ENCODE peak calls at places on chromosomes 5 and 9, in ten cellular contexts. One of them, this sample, is unnamed.

GRCh38 chr5:113122053-113122452 is 145.5 kb downstream of the DCP2 start:
- DNase-seq in Peyer's patch: no peak
- DNase-seq in A549: no peak
- DNase-seq in small intestine: no peak
- DNase-seq in ovary: no peak
- DNase-seq in PC-3: peak; percentile 90
- DNase-seq in heart right ventricle: no peak
- DNase-seq in effector memory CD4-positive, alpha-beta T cell: no peak
- DNase-seq in spleen: no peak
- DNase-seq in dorsolateral prefrontal cortex: no peak
- DNase-seq in this sample: no peak

GRCh38 chr9:121725008-121725795 is 73.8 kb downstream of the DAB2IP start:
- DNase-seq in Peyer's patch: peak; percentile 32
- DNase-seq in A549: no peak
- DNase-seq in small intestine: no peak
- DNase-seq in ovary: peak; percentile 98
- DNase-seq in PC-3: no peak
- DNase-seq in heart right ventricle: peak; percentile 99
- DNase-seq in effector memory CD4-positive, alpha-beta T cell: no peak
- DNase-seq in spleen: no peak
- DNase-seq in dorsolateral prefrontal cortex: peak; percentile 86
- DNase-seq in this sample: peak; percentile 98

GRCh38 chr9:92035146-92035545 is 80.1 kb downstream of the SPTLC1 start:
- DNase-seq in Peyer's patch: no peak
- DNase-seq in A549: no peak
- DNase-seq in small intestine: no peak
- DNase-seq in ovary: no peak
- DNase-seq in PC-3: no peak
- DNase-seq in heart right ventricle: no peak
- DNase-seq in effector memory CD4-positive, alpha-beta T cell: no peak
- DNase-seq in spleen: no peak
- DNase-seq in dorsolateral prefrontal cortex: no peak
- DNase-seq in this sample: no peak

GRCh38 chr9:126375386-126375785 is 48.8 kb downstream of the MVB12B start:
- DNase-seq in Peyer's patch: no peak
- DNase-seq in A549: no peak
- DNase-seq in small intestine: no peak
- DNase-seq in ovary: no peak
- DNase-seq in PC-3: peak; percentile 46
- DNase-seq in heart right ventricle: no peak
- DNase-seq in effector memory CD4-positive, alpha-beta T cell: no peak
- DNase-seq in spleen: no peak
- DNase-seq in dorsolateral prefrontal cortex: no peak
- DNase-seq in this sample: no peak

GRCh38 chr5:135578685-135579341 is at the start of gene CXCL14:
- DNase-seq in Peyer's patch: no peak
- DNase-seq in A549: no peak
- DNase-seq in small intestine: peak; percentile 24
- DNase-seq in ovary: no peak
- DNase-seq in PC-3: no peak
- DNase-seq in heart right ventricle: no peak
- DNase-seq in effector memory CD4-positive, alpha-beta T cell: no peak
- DNase-seq in spleen: peak; percentile 69
- DNase-seq in dorsolateral prefrontal cortex: peak; percentile 49
- DNase-seq in this sample: no peak

GRCh38 chr9:79176298-79176697 is 395.5 kb upstream of the TLE4 start:
- DNase-seq in Peyer's patch: no peak
- DNase-seq in A549: no peak
- DNase-seq in small intestine: no peak
- DNase-seq in ovary: no peak
- DNase-seq in PC-3: no peak
- DNase-seq in heart right ventricle: no peak
- DNase-seq in effector memory CD4-positive, alpha-beta T cell: no peak
- DNase-seq in spleen: no peak
- DNase-seq in dorsolateral prefrontal cortex: no peak
- DNase-seq in this sample: no peak

GRCh38 chr9:89821081-89821480 is 216.3 kb downstream of the GADD45G start:
- DNase-seq in Peyer's patch: no peak
- DNase-seq in A549: no peak
- DNase-seq in small intestine: no peak
- DNase-seq in ovary: no peak
- DNase-seq in PC-3: no peak
- DNase-seq in heart right ventricle: no peak
- DNase-seq in effector memory CD4-positive, alpha-beta T cell: no peak
- DNase-seq in spleen: peak; percentile 7
- DNase-seq in dorsolateral prefrontal cortex: no peak
- DNase-seq in this sample: peak; percentile 46

GRCh38 chr5:62577488-62577887 is 1.1 kb upstream of the LRRC70 start:
- DNase-seq in Peyer's patch: no peak
- DNase-seq in A549: no peak
- DNase-seq in small intestine: no peak
- DNase-seq in ovary: no peak
- DNase-seq in PC-3: no peak
- DNase-seq in heart right ventricle: no peak
- DNase-seq in effector memory CD4-positive, alpha-beta T cell: no peak
- DNase-seq in spleen: no peak
- DNase-seq in dorsolateral prefrontal cortex: no peak
- DNase-seq in this sample: no peak

DNA sequence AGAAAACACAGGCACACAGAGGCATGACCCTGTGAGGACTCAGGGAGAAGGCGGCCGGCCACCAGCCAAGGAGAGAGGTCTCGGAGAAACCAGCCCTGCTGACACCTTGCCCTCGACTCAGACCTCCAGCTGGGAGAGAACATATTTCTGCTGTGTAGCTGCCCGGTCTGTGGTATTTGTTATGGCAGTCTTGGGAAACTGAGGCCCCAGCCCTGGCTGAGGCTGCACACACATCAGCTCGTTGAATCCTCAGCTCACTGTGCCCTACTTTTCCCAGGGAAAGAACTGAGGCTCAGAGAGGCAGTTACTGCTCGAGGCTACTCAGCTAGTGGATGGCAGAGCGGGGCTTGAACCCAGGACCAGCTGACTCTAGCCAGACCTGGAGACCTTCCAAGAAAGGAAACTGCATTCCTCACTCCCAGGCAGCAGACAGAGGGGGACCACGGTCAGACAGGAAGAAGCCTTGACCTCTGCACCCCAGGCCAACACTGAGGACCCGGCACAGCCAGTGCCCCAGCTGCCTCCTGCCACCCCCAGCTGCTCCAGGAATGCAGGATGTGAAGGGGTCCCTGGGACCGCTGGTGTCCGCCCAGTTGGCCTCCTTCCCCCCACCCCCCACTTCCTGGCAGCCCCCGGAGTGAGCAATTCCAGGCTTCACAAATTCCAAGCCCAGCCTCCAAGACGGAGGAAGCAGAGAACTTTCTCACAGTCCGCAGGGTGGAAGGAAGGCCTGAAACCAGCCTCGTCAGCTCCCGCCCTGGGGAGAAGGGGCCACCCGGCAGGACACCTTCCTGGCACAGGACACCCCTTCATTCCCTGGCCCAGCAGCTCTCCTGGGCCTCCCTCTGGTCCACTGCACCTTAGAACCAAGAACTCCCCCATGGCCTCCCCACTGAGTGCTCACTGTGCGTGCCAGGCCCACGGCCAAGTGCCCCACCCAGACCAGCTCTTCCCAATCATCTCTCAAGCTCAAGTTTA is 69.9 kb downstream of the LRSAM1 start:
- DNase-seq in Peyer's patch: no peak
- DNase-seq in A549: no peak
- DNase-seq in small intestine: no peak
- DNase-seq in ovary: peak; percentile 80
- DNase-seq in PC-3: peak; percentile 33
- DNase-seq in heart right ventricle: peak; percentile 66
- DNase-seq in effector memory CD4-positive, alpha-beta T cell: no peak
- DNase-seq in spleen: no peak
- DNase-seq in dorsolateral prefrontal cortex: no peak
- DNase-seq in this sample: peak; percentile 74
- H3K27ac ChIP-seq in Peyer's patch: peak overlapping the region; percentile 47
- H3K27ac ChIP-seq in A549: peak overlapping the region; percentile 78
- H3K27ac ChIP-seq in small intestine: peak overlapping the region; percentile 80
- H3K27ac ChIP-seq in ovary: peak overlapping the region; percentile 79
- H3K27ac ChIP-seq in PC-3: peak overlapping the region; percentile 89
- H3K27ac ChIP-seq in heart right ventricle: peak overlapping the region; percentile 89
- H3K27ac ChIP-seq in effector memory CD4-positive, alpha-beta T cell: no peak overlapping the region
- H3K27ac ChIP-seq in spleen: peak overlapping the region; percentile 64
- H3K27ac ChIP-seq in dorsolateral prefrontal cortex: peak overlapping the region; percentile 71
- H3K27ac ChIP-seq in this sample: peak overlapping the region; percentile 92

DNA sequence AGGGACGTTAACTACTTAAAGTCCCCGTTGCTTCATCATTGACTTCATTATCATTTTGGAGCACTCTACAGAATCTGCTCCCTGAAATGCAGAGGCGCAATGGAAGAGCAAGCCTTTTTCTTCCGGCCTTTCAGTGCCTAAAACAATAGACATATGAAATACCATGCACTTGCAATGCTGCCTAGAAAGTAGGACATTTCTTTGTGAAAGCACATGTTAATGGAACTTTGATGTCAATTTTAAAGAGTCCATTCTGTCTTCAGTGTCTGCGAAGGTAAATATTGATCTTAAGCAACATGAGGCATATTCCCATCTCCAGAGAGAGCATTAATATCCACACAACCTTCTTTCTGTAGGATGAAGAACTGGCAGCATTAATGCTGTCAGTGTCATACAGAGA is 36.4 kb downstream of the ITGA2 start:
- DNase-seq in Peyer's patch: no peak
- DNase-seq in A549: no peak
- DNase-seq in small intestine: no peak
- DNase-seq in ovary: no peak
- DNase-seq in PC-3: no peak
- DNase-seq in heart right ventricle: no peak
- DNase-seq in effector memory CD4-positive, alpha-beta T cell: no peak
- DNase-seq in spleen: no peak
- DNase-seq in dorsolateral prefrontal cortex: no peak
- DNase-seq in this sample: no peak
- H3K27ac ChIP-seq in Peyer's patch: no peak overlapping the region
- H3K27ac ChIP-seq in A549: no peak overlapping the region
- H3K27ac ChIP-seq in small intestine: no peak overlapping the region
- H3K27ac ChIP-seq in ovary: no peak overlapping the region
- H3K27ac ChIP-seq in PC-3: no peak overlapping the region
- H3K27ac ChIP-seq in heart right ventricle: no peak overlapping the region
- H3K27ac ChIP-seq in effector memory CD4-positive, alpha-beta T cell: no peak overlapping the region
- H3K27ac ChIP-seq in spleen: no peak overlapping the region
- H3K27ac ChIP-seq in dorsolateral prefrontal cortex: peak overlapping the region; percentile 36
- H3K27ac ChIP-seq in this sample: no peak overlapping the region

GRCh38 chr5:137761020-137761516 is 6.9 kb upstream of the HNRNPA0 start:
- DNase-seq in Peyer's patch: no peak
- DNase-seq in A549: peak; percentile 73
- DNase-seq in small intestine: no peak
- DNase-seq in ovary: no peak
- DNase-seq in PC-3: peak; percentile 56
- DNase-seq in heart right ventricle: no peak
- DNase-seq in effector memory CD4-positive, alpha-beta T cell: no peak
- DNase-seq in spleen: no peak
- DNase-seq in dorsolateral prefrontal cortex: no peak
- DNase-seq in this sample: no peak

GRCh38 chr5:137758121-137758520 is 4.0 kb upstream of the HNRNPA0 start:
- DNase-seq in Peyer's patch: no peak
- DNase-seq in A549: no peak
- DNase-seq in small intestine: no peak
- DNase-seq in ovary: no peak
- DNase-seq in PC-3: no peak
- DNase-seq in heart right ventricle: no peak
- DNase-seq in effector memory CD4-positive, alpha-beta T cell: no peak
- DNase-seq in spleen: no peak
- DNase-seq in dorsolateral prefrontal cortex: no peak
- DNase-seq in this sample: no peak

GRCh38 chr5:137760294-137761019 is 6.3 kb upstream of the HNRNPA0 start:
- DNase-seq in Peyer's patch: no peak
- DNase-seq in A549: no peak
- DNase-seq in small intestine: no peak
- DNase-seq in ovary: no peak
- DNase-seq in PC-3: peak; percentile 5
- DNase-seq in heart right ventricle: no peak
- DNase-seq in effector memory CD4-positive, alpha-beta T cell: no peak
- DNase-seq in spleen: no peak
- DNase-seq in dorsolateral prefrontal cortex: no peak
- DNase-seq in this sample: no peak

GRCh38 chr5:137757634-137758033 is 3.5 kb upstream of the HNRNPA0 start:
- DNase-seq in Peyer's patch: no peak
- DNase-seq in A549: no peak
- DNase-seq in small intestine: no peak
- DNase-seq in ovary: no peak
- DNase-seq in PC-3: no peak
- DNase-seq in heart right ventricle: no peak
- DNase-seq in effector memory CD4-positive, alpha-beta T cell: no peak
- DNase-seq in spleen: no peak
- DNase-seq in dorsolateral prefrontal cortex: no peak
- DNase-seq in this sample: no peak

GRCh38 chr5:137758719-137759312 is 4.7 kb upstream of the HNRNPA0 start:
- DNase-seq in Peyer's patch: no peak
- DNase-seq in A549: peak; percentile 53
- DNase-seq in small intestine: no peak
- DNase-seq in ovary: no peak
- DNase-seq in PC-3: peak; percentile 28
- DNase-seq in heart right ventricle: no peak
- DNase-seq in effector memory CD4-positive, alpha-beta T cell: no peak
- DNase-seq in spleen: no peak
- DNase-seq in dorsolateral prefrontal cortex: no peak
- DNase-seq in this sample: no peak
- H3K27ac ChIP-seq in Peyer's patch: no peak overlapping the region
- H3K27ac ChIP-seq in A549: no peak overlapping the region
- H3K27ac ChIP-seq in small intestine: no peak overlapping the region
- H3K27ac ChIP-seq in ovary: no peak overlapping the region
- H3K27ac ChIP-seq in PC-3: no peak overlapping the region
- H3K27ac ChIP-seq in heart right ventricle: no peak overlapping the region
- H3K27ac ChIP-seq in effector memory CD4-positive, alpha-beta T cell: no peak overlapping the region
- H3K27ac ChIP-seq in spleen: no peak overlapping the region
- H3K27ac ChIP-seq in dorsolateral prefrontal cortex: no peak overlapping the region
- H3K27ac ChIP-seq in this sample: no peak overlapping the region

DNA sequence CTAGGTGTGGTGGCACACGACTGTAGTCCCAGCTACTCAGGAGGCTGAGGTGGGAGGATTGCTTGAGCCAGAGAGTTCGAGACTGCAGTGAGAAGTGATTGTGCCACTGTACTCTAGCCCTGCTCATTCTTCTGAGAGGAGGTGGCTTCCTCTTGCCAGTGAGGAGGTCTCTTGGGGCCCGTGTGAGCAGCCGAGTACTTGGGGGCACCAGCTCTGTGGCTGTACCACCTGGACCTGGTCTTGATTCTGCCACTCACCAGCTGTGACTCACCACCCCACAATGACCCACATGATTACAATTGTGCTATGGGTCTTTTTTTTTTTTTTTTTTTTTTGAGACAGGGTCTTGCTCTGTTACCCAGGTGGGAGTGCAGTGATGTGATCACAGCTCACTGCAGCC is 18.0 kb upstream of the CRB2 start:
- DNase-seq in Peyer's patch: peak; percentile 78
- DNase-seq in A549: no peak
- DNase-seq in small intestine: no peak
- DNase-seq in ovary: no peak
- DNase-seq in PC-3: no peak
- DNase-seq in heart right ventricle: no peak
- DNase-seq in effector memory CD4-positive, alpha-beta T cell: no peak
- DNase-seq in spleen: peak; percentile 85
- DNase-seq in dorsolateral prefrontal cortex: no peak
- DNase-seq in this sample: no peak
- H3K27ac ChIP-seq in Peyer's patch: peak overlapping the region; percentile 91
- H3K27ac ChIP-seq in A549: no peak overlapping the region
- H3K27ac ChIP-seq in small intestine: no peak overlapping the region
- H3K27ac ChIP-seq in ovary: no peak overlapping the region
- H3K27ac ChIP-seq in PC-3: no peak overlapping the region
- H3K27ac ChIP-seq in heart right ventricle: no peak overlapping the region
- H3K27ac ChIP-seq in effector memory CD4-positive, alpha-beta T cell: no peak overlapping the region
- H3K27ac ChIP-seq in spleen: no peak overlapping the region
- H3K27ac ChIP-seq in dorsolateral prefrontal cortex: peak overlapping the region; percentile 29
- H3K27ac ChIP-seq in this sample: no peak overlapping the region

GRCh38 chr5:150540042-150540441 is 32.1 kb downstream of the NDST1 start:
- DNase-seq in Peyer's patch: no peak
- DNase-seq in A549: no peak
- DNase-seq in small intestine: no peak
- DNase-seq in ovary: no peak
- DNase-seq in PC-3: no peak
- DNase-seq in heart right ventricle: no peak
- DNase-seq in effector memory CD4-positive, alpha-beta T cell: no peak
- DNase-seq in spleen: peak; percentile 61
- DNase-seq in dorsolateral prefrontal cortex: no peak
- DNase-seq in this sample: no peak
- H3K27ac ChIP-seq in Peyer's patch: no peak overlapping the region
- H3K27ac ChIP-seq in A549: no peak overlapping the region
- H3K27ac ChIP-seq in small intestine: peak overlapping the region; percentile 94
- H3K27ac ChIP-seq in ovary: no peak overlapping the region
- H3K27ac ChIP-seq in PC-3: no peak overlapping the region
- H3K27ac ChIP-seq in heart right ventricle: peak overlapping the region; percentile 35
- H3K27ac ChIP-seq in effector memory CD4-positive, alpha-beta T cell: no peak overlapping the region
- H3K27ac ChIP-seq in spleen: no peak overlapping the region
- H3K27ac ChIP-seq in dorsolateral prefrontal cortex: no peak overlapping the region
- H3K27ac ChIP-seq in this sample: peak overlapping the region; percentile 65

This sample was measured in coronary artery.